ENCODE peak calls at places on chromosomes 1 and 21, in five cellular contexts. L is kidney epithelial cell; H is nephron progenitor cell; N is GM23248; T is activated naive CD4-positive, alpha-beta T cell treated with Interleukin-2 at 50 U/mL for 16 hours. I is an unnamed sample.

GRCh38 chr21:42201615-42202161 is 17.3 kb upstream of the ABCG1 start:
- DNase-seq in H (no peak), L (no peak), T (no peak), N (no peak), I (no peak)

GRCh38 chr1:76140227-76140626 is 65.7 kb downstream of the ST6GALNAC3 start:
- DNase-seq in H (no peak), L (no peak), T (no peak), N (no peak), I (no peak)

GRCh38 chr1:178947688-178948003 is 76.8 kb upstream of the ANGPTL1 start:
- DNase-seq in L (no peak), H (no peak), N (no peak), T (no peak), I (no peak)

GRCh38 chr1:9655127-9655723 is 3.7 kb downstream of the PIK3CD start:
- DNase-seq in N (no peak), H (no peak), T (peak; percentile 65), L (no peak), I (peak; percentile 53)

GRCh38 chr1:206608108-206608698 is 4.1 kb downstream of the EIF2D start:
- DNase-seq in H (peak; percentile 63), T (peak; percentile 64), L (no peak), N (peak; percentile 68), I (peak; percentile 66)

GRCh38 chr1:226541631-226542622 is 6.6 kb upstream of the STUM start:
- DNase-seq in H (no peak), T (no peak), L (no peak), N (no peak), I (no peak)

GRCh38 chr21:44532165-44532564 is 7.8 kb downstream of the KRTAP10-1 start:
- DNase-seq in L (no peak), T (no peak), N (no peak), H (no peak), I (no peak)

GRCh38 chr1:25742316-25742715 is 57.7 kb upstream of the SELENON start:
- DNase-seq in N (no peak), L (no peak), H (no peak), T (no peak), I (no peak)

GRCh38 chr1:159700312-159700711 is 14.1 kb downstream of the CRP start:
- DNase-seq in T (no peak), N (no peak), L (no peak), H (no peak), I (no peak)

GRCh38 chr1:234069760-234070159 is 165.3 kb downstream of the SLC35F3 start:
- DNase-seq in L (no peak), T (no peak), H (no peak), N (no peak), I (no peak)

GRCh38 chr1:195113471-195113870 is 1494.8 kb downstream of the KCNT2 start:
- DNase-seq in T (no peak), N (peak; percentile 9), H (no peak), L (no peak), I (no peak)

GRCh38 chr1:64519921-64520320 is 50.0 kb downstream of the CACHD1 start:
- DNase-seq in H (no peak), T (no peak), L (no peak), N (peak; percentile 46), I (no peak)

GRCh38 chr1:116486424-116486823 is 84.4 kb downstream of the CD58 start:
- DNase-seq in N (peak; percentile 89), L (no peak), T (no peak), H (no peak), I (no peak)

GRCh38 chr1:1601564-1602320 is 1.8 kb upstream of the FNDC10 start:
- DNase-seq in T (no peak), L (no peak), N (no peak), H (no peak), I (no peak)

GRCh38 chr1:227901906-227902640 is 45.7 kb downstream of the WNT9A start:
- DNase-seq in N (peak; percentile 35), L (no peak), H (no peak), T (no peak), I (no peak)

GRCh38 chr21:45971487-45972352 is 9.8 kb upstream of the COL6A1 start:
- DNase-seq in L (no peak), T (no peak), N (peak; percentile 96), H (peak; percentile 22), I (no peak)

GRCh38 chr21:26098758-26099157 is 71.8 kb downstream of the APP start:
- DNase-seq in T (no peak), H (no peak), N (peak; percentile 60), L (no peak), I (no peak)

GRCh38 chr1:165397945-165398344 is 41.4 kb upstream of the LMX1A start:
- DNase-seq in N (peak; percentile 94), L (no peak), T (no peak), H (no peak), I (no peak)

GRCh38 chr1:219542828-219543518 is 69.9 kb downstream of the ZC3H11B start:
- DNase-seq in L (peak; percentile 66), H (no peak), N (peak; percentile 72), T (no peak), I (no peak)

GRCh38 chr1:79550402-79550801 is 543.9 kb upstream of the ADGRL4 start:
- DNase-seq in N (no peak), H (no peak), L (no peak), T (no peak), I (no peak)

GRCh38 chr1:79262745-79263258 is 256.3 kb upstream of the ADGRL4 start:
- DNase-seq in T (no peak), N (no peak), L (no peak), H (no peak), I (no peak)

GRCh38 chr1:150876111-150876434 is 326 bp downstream of the ARNT start:
- DNase-seq in H (no peak), T (no peak), L (peak; percentile 9), N (peak; percentile 84), I (no peak)

GRCh38 chr1:160837558-160838205 is 25.0 kb downstream of the CD244 start:
- DNase-seq in N (peak; percentile 67), T (peak; percentile 76), L (peak; percentile 25), H (no peak), I (peak; percentile 78)

GRCh38 chr1:15056515-15057285 is 96.8 kb upstream of the TMEM51 start:
- DNase-seq in T (no peak), N (peak; percentile 63), H (no peak), L (peak; percentile 31), I (no peak)

GRCh38 chr1:199463521-199464127 is 563.9 kb upstream of the NR5A2 start:
- DNase-seq in L (peak; percentile 21), H (peak; percentile 5), N (peak; percentile 67), T (no peak), I (peak; percentile 6)

GRCh38 chr1:214261206-214262123 is 19.5 kb upstream of the SMYD2 start:
- DNase-seq in H (peak; percentile 92), T (peak; percentile 82), L (no peak), N (peak; percentile 84), I (peak; percentile 88)

GRCh38 chr1:200490183-200490582 is 80.3 kb upstream of the ZNF281 start:
- DNase-seq in N (no peak), T (no peak), H (no peak), L (no peak), I (no peak)

GRCh38 chr1:226457307-226457712 is 49.4 kb upstream of the PARP1 start:
- DNase-seq in N (peak; percentile 12), T (peak; percentile 38), L (no peak), H (no peak), I (peak; percentile 60)

GRCh38 chr1:45111239-45111638 is 95.2 kb downstream of the ZSWIM5 start:
- DNase-seq in L (no peak), N (no peak), H (no peak), T (no peak), I (no peak)

GRCh38 chr1:245469734-245470133 is 314.9 kb downstream of the KIF26B start:
- DNase-seq in L (no peak), T (no peak), H (no peak), N (no peak), I (no peak)

GRCh38 chr1:184163674-184164470 is 112.3 kb downstream of the TSEN15 start:
- DNase-seq in L (peak; percentile 52), H (no peak), N (peak; percentile 74), T (no peak), I (peak; percentile 19)

GRCh38 chr1:14937288-14937949 is 216.1 kb upstream of the TMEM51 start:
- DNase-seq in H (no peak), T (no peak), N (no peak), L (no peak), I (no peak)

I was measured in activated CD4-positive, alpha-beta T cell treated with anti-CD3 and anti-CD28 coated beads, Interleukin-2, amount 50 U/mL, for 48 hours.